ENCODE peak calls at places on chromosomes 13 and 19, in six cellular contexts. One of them, this sample, is unnamed. For H3K4me1, the result is how much of the 10 kb centered on the place peaks cover.

GRCh38 chr13:96032717-96033116 is 20.5 kb downstream of the UGGT2 start:
- DNase-seq in HCT116: no peak
- DNase-seq in GM23338: no peak
- DNase-seq in mesendoderm: no peak
- DNase-seq in tibial artery: no peak
- DNase-seq in left lung: no peak
- DNase-seq in this sample: no peak

GRCh38 chr13:44093607-44094583 is 214.2 kb downstream of the LACC1 start:
- DNase-seq in HCT116: no peak
- DNase-seq in GM23338: no peak
- DNase-seq in mesendoderm: peak
- DNase-seq in tibial artery: no peak
- DNase-seq in left lung: no peak
- DNase-seq in this sample: no peak

GRCh38 chr13:26837997-26838396 is 77.4 kb upstream of the GPR12 start:
- DNase-seq in HCT116: no peak
- DNase-seq in GM23338: no peak
- DNase-seq in mesendoderm: no peak
- DNase-seq in tibial artery: no peak
- DNase-seq in left lung: no peak
- DNase-seq in this sample: no peak

GRCh38 chr19:10913716-10914340 is 14.6 kb downstream of the YIPF2 start:
- DNase-seq in HCT116: no peak
- DNase-seq in GM23338: no peak
- DNase-seq in mesendoderm: no peak
- DNase-seq in tibial artery: no peak
- DNase-seq in left lung: no peak
- DNase-seq in this sample: no peak

GRCh38 chr19:21082011-21082975 is at the start of gene ZNF714:
- DNase-seq in HCT116: peak
- DNase-seq in GM23338: peak
- DNase-seq in mesendoderm: peak
- DNase-seq in tibial artery: peak
- DNase-seq in left lung: peak
- DNase-seq in this sample: peak

GRCh38 chr13:108947551-108948030 is 318.2 kb downstream of the MYO16 start:
- DNase-seq in HCT116: no peak
- DNase-seq in GM23338: no peak
- DNase-seq in mesendoderm: no peak
- DNase-seq in tibial artery: peak
- DNase-seq in left lung: no peak
- DNase-seq in this sample: no peak

GRCh38 chr13:25775275-25775674 is 276.5 kb downstream of the SHISA2 start:
- DNase-seq in HCT116: no peak
- DNase-seq in GM23338: no peak
- DNase-seq in mesendoderm: no peak
- DNase-seq in tibial artery: no peak
- DNase-seq in left lung: no peak
- DNase-seq in this sample: no peak

GRCh38 chr13:28425796-28426195 is 69.1 kb downstream of the FLT1 start:
- DNase-seq in HCT116: no peak
- DNase-seq in GM23338: no peak
- DNase-seq in mesendoderm: no peak
- DNase-seq in tibial artery: no peak
- DNase-seq in left lung: no peak
- DNase-seq in this sample: no peak

GRCh38 chr19:30668521-30669155 is 296.5 kb downstream of the ZNF536 start:
- DNase-seq in HCT116: no peak
- DNase-seq in GM23338: no peak
- DNase-seq in mesendoderm: no peak
- DNase-seq in tibial artery: no peak
- DNase-seq in left lung: no peak
- DNase-seq in this sample: no peak

GRCh38 chr13:74129500-74130144 is 4.6 kb downstream of the KLF12 start:
- DNase-seq in HCT116: no peak
- DNase-seq in GM23338: no peak
- DNase-seq in mesendoderm: no peak
- DNase-seq in tibial artery: no peak
- DNase-seq in left lung: no peak
- DNase-seq in this sample: no peak

GRCh38 chr13:99894835-99895427 is 76.6 kb downstream of the ZIC5 start:
- DNase-seq in HCT116: no peak
- DNase-seq in GM23338: peak
- DNase-seq in mesendoderm: peak
- DNase-seq in tibial artery: no peak
- DNase-seq in left lung: no peak
- DNase-seq in this sample: no peak

GRCh38 chr19:38721977-38722773 is 22.1 kb downstream of the CAPN12 start:
- DNase-seq in HCT116: no peak
- DNase-seq in GM23338: no peak
- DNase-seq in mesendoderm: no peak
- DNase-seq in tibial artery: no peak
- DNase-seq in left lung: no peak
- DNase-seq in this sample: no peak

GRCh38 chr13:112800057-112800456 is 110.2 kb downstream of the ATP11A start:
- DNase-seq in HCT116: no peak
- DNase-seq in GM23338: no peak
- DNase-seq in mesendoderm: no peak
- DNase-seq in tibial artery: no peak
- DNase-seq in left lung: no peak
- DNase-seq in this sample: no peak

GRCh38 chr13:112803422-112803821 is 113.6 kb downstream of the ATP11A start:
- DNase-seq in HCT116: no peak
- DNase-seq in GM23338: no peak
- DNase-seq in mesendoderm: no peak
- DNase-seq in tibial artery: no peak
- DNase-seq in left lung: no peak
- DNase-seq in this sample: no peak

GRCh38 chr13:112796190-112796915 is 106.5 kb downstream of the ATP11A start:
- DNase-seq in HCT116: no peak
- DNase-seq in GM23338: no peak
- DNase-seq in mesendoderm: no peak
- DNase-seq in tibial artery: no peak
- DNase-seq in left lung: no peak
- DNase-seq in this sample: no peak

GRCh38 chr13:112802808-112803207 is 113.0 kb downstream of the ATP11A start:
- DNase-seq in HCT116: no peak
- DNase-seq in GM23338: no peak
- DNase-seq in mesendoderm: no peak
- DNase-seq in tibial artery: no peak
- DNase-seq in left lung: no peak
- DNase-seq in this sample: no peak

GRCh38 chr13:112799394-112799793 is 109.6 kb downstream of the ATP11A start:
- DNase-seq in HCT116: no peak
- DNase-seq in GM23338: no peak
- DNase-seq in mesendoderm: no peak
- DNase-seq in tibial artery: no peak
- DNase-seq in left lung: no peak
- DNase-seq in this sample: no peak
- H3K4me1 ChIP-seq in HCT116: under half
- H3K4me1 ChIP-seq in GM23338: under half
- H3K4me1 ChIP-seq in mesendoderm: under half
- H3K4me1 ChIP-seq in tibial artery: under half
- H3K4me1 ChIP-seq in left lung: under half
- H3K4me1 ChIP-seq in this sample: under half

GRCh38 chr19:40379446-40380198 is 10.4 kb downstream of the HIPK4 start:
- DNase-seq in HCT116: no peak
- DNase-seq in GM23338: no peak
- DNase-seq in mesendoderm: no peak
- DNase-seq in tibial artery: no peak
- DNase-seq in left lung: no peak
- DNase-seq in this sample: no peak

GRCh38 chr19:40380199-40381037 is 9.6 kb downstream of the HIPK4 start:
- DNase-seq in HCT116: no peak
- DNase-seq in GM23338: no peak
- DNase-seq in mesendoderm: no peak
- DNase-seq in tibial artery: no peak
- DNase-seq in left lung: no peak
- DNase-seq in this sample: no peak

GRCh38 chr19:40376286-40376862 is 13.6 kb downstream of the HIPK4 start:
- DNase-seq in HCT116: no peak
- DNase-seq in GM23338: no peak
- DNase-seq in mesendoderm: no peak
- DNase-seq in tibial artery: no peak
- DNase-seq in left lung: no peak
- DNase-seq in this sample: no peak

GRCh38 chr19:40377876-40378385 is 12.1 kb downstream of the HIPK4 start:
- DNase-seq in HCT116: no peak
- DNase-seq in GM23338: no peak
- DNase-seq in mesendoderm: no peak
- DNase-seq in tibial artery: no peak
- DNase-seq in left lung: no peak
- DNase-seq in this sample: no peak

GRCh38 chr19:40378509-40378908 is 11.5 kb downstream of the HIPK4 start:
- DNase-seq in HCT116: no peak
- DNase-seq in GM23338: no peak
- DNase-seq in mesendoderm: no peak
- DNase-seq in tibial artery: no peak
- DNase-seq in left lung: no peak
- DNase-seq in this sample: no peak
- H3K4me1 ChIP-seq in HCT116: under half
- H3K4me1 ChIP-seq in GM23338: under half
- H3K4me1 ChIP-seq in mesendoderm: under half
- H3K4me1 ChIP-seq in tibial artery: under half
- H3K4me1 ChIP-seq in left lung: under half
- H3K4me1 ChIP-seq in this sample: under half

DNA sequence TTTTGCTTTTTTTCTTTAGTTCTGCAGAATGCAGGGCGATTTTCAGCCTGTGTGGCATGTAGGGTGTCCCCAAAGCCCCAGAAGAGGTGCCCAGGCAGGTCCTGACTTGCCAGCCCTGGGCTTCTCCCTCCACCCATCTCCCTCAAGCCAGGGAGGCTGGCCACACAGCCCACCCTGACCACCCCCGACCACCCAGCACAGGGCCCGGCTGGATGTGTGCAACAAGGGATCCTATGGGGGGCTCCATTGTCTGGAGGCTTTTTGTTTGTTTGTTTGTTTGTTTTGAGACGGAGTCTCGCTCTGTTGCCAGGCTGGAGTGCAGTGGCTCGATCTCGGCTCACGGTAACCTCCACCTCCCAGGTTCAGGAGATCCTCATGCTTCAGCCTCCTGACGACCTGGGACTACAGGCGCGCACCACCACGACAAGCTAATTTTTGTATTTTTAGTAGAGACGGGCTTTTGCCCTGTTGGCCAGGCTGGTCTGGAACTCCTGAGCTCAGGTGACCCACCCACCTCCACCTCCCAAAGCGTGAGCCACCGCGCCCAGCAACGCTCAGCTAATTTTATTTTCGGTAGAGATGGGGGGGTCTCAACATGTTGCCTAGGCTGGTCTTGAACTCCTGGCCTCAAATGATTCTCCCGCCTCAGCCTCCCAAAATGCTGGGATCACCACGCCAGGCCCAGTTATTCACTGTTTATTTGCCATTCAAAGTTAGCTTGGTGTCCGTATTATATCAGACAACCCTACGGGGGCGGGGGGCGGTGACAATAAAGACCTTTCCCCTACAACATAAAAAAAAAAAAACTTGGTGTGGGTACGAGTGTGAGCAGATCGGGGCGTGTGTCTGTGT is 7.8 kb upstream of the MKNK2 start:
- DNase-seq in HCT116: no peak
- DNase-seq in GM23338: no peak
- DNase-seq in mesendoderm: no peak
- DNase-seq in tibial artery: no peak
- DNase-seq in left lung: no peak
- DNase-seq in this sample: no peak
- H3K4me1 ChIP-seq in HCT116: half or more
- H3K4me1 ChIP-seq in GM23338: under half
- H3K4me1 ChIP-seq in mesendoderm: under half
- H3K4me1 ChIP-seq in tibial artery: half or more
- H3K4me1 ChIP-seq in left lung: half or more
- H3K4me1 ChIP-seq in this sample: under half

GRCh38 chr13:106561551-106562170 is 6.3 kb downstream of the ARGLU1 start:
- DNase-seq in HCT116: no peak
- DNase-seq in GM23338: no peak
- DNase-seq in mesendoderm: peak
- DNase-seq in tibial artery: no peak
- DNase-seq in left lung: no peak
- DNase-seq in this sample: no peak

GRCh38 chr13:106565127-106565775 is 2.7 kb downstream of the ARGLU1 start:
- DNase-seq in HCT116: no peak
- DNase-seq in GM23338: no peak
- DNase-seq in mesendoderm: no peak
- DNase-seq in tibial artery: no peak
- DNase-seq in left lung: no peak
- DNase-seq in this sample: no peak

GRCh38 chr13:106558527-106558926 is 9.4 kb downstream of the ARGLU1 start:
- DNase-seq in HCT116: no peak
- DNase-seq in GM23338: no peak
- DNase-seq in mesendoderm: no peak
- DNase-seq in tibial artery: no peak
- DNase-seq in left lung: no peak
- DNase-seq in this sample: no peak

GRCh38 chr13:106560791-106561190 is 7.1 kb downstream of the ARGLU1 start:
- DNase-seq in HCT116: no peak
- DNase-seq in GM23338: no peak
- DNase-seq in mesendoderm: peak
- DNase-seq in tibial artery: no peak
- DNase-seq in left lung: no peak
- DNase-seq in this sample: no peak

GRCh38 chr13:106562301-106562700 is 5.6 kb downstream of the ARGLU1 start:
- DNase-seq in HCT116: no peak
- DNase-seq in GM23338: no peak
- DNase-seq in mesendoderm: no peak
- DNase-seq in tibial artery: no peak
- DNase-seq in left lung: no peak
- DNase-seq in this sample: no peak
- H3K4me1 ChIP-seq in HCT116: under half
- H3K4me1 ChIP-seq in GM23338: under half
- H3K4me1 ChIP-seq in mesendoderm: under half
- H3K4me1 ChIP-seq in tibial artery: half or more
- H3K4me1 ChIP-seq in left lung: half or more
- H3K4me1 ChIP-seq in this sample: under half

GRCh38 chr19:17874423-17875135 is 2.8 kb downstream of the SLC5A5 start:
- DNase-seq in HCT116: no peak
- DNase-seq in GM23338: no peak
- DNase-seq in mesendoderm: no peak
- DNase-seq in tibial artery: no peak
- DNase-seq in left lung: no peak
- DNase-seq in this sample: no peak
- H3K4me1 ChIP-seq in HCT116: under half
- H3K4me1 ChIP-seq in GM23338: under half
- H3K4me1 ChIP-seq in mesendoderm: under half
- H3K4me1 ChIP-seq in tibial artery: under half
- H3K4me1 ChIP-seq in left lung: under half
- H3K4me1 ChIP-seq in this sample: under half

DNA sequence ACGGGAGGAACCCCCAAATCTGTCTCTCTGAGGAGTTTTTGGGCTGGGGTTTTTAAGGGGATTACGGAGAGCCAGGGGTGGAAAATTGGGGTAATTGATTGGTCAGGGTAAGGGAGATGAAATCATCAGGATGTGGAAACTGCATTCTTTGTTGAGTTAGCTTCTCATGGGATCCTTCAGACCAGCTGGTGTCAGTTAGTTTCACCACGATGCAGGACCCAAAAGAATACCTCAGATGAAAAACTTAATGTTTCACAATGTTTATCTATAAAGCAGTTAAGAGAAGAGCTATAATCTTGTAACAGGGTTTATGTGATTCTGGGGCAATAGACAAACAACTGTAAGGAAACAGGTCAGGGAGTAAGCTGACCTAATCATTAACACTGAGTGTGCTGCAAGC is 230.8 kb downstream of the POU4F1 start:
- DNase-seq in HCT116: no peak
- DNase-seq in GM23338: no peak
- DNase-seq in mesendoderm: no peak
- DNase-seq in tibial artery: no peak
- DNase-seq in left lung: no peak
- DNase-seq in this sample: no peak
- H3K4me1 ChIP-seq in HCT116: under half
- H3K4me1 ChIP-seq in GM23338: under half
- H3K4me1 ChIP-seq in mesendoderm: under half
- H3K4me1 ChIP-seq in tibial artery: under half
- H3K4me1 ChIP-seq in left lung: under half
- H3K4me1 ChIP-seq in this sample: under half

This sample was measured in foreskin keratinocyte.